ENCODE peak calls at places on chromosome 11, in six cellular contexts. S is SK-N-SH, B is Peyer's patch, E is HepG2, C is upper lobe of right lung, H is stomach. U is an unnamed sample.

GRCh38 chr11:95295382-95295781 is 64.4 kb upstream of the SESN3 start:
- DNase-seq in S (no peak), B (no peak), E (no peak), C (no peak), H (no peak), U (no peak)

GRCh38 chr11:9936754-9937153 is 272.9 kb downstream of the SWAP70 start:
- DNase-seq in S (no peak), B (no peak), E (no peak), C (no peak), H (no peak), U (no peak)

GRCh38 chr11:69066122-69067112 is 17.7 kb downstream of the TPCN2 start:
- DNase-seq in S (no peak), B (no peak), E (no peak), C (no peak), H (no peak), U (no peak)

GRCh38 chr11:59944761-59945160 is 6.5 kb downstream of the OOSP1 start:
- DNase-seq in S (no peak), B (no peak), E (no peak), C (no peak), H (no peak), U (no peak)

GRCh38 chr11:67998150-67999045 is 5.5 kb downstream of the UNC93B1 start:
- DNase-seq in S (peak; percentile 10), B (peak; percentile 76), E (no peak), C (peak; percentile 53), H (no peak), U (peak; percentile 38)

GRCh38 chr11:119607726-119608125 is 121.3 kb downstream of the NECTIN1 start:
- DNase-seq in S (no peak), B (no peak), E (no peak), C (no peak), H (no peak), U (no peak)

GRCh38 chr11:22923561-22923960 is 63.3 kb upstream of the CCDC179 start:
- DNase-seq in S (no peak), B (no peak), E (no peak), C (no peak), H (no peak), U (no peak)

GRCh38 chr11:10181811-10182210 is 112.2 kb downstream of the SBF2 start:
- DNase-seq in S (peak; percentile 21), B (no peak), E (peak; percentile 32), C (no peak), H (no peak), U (no peak)

GRCh38 chr11:61028135-61028729 is 56.8 kb downstream of the CD6 start:
- DNase-seq in S (no peak), B (peak; percentile 81), E (no peak), C (no peak), H (peak; percentile 57), U (no peak)

GRCh38 chr11:78715639-78716311 is 141.1 kb upstream of the NARS2 start:
- DNase-seq in S (peak; percentile 72), B (peak; percentile 61), E (peak; percentile 57), C (peak; percentile 75), H (peak; percentile 31), U (peak; percentile 95)

GRCh38 chr11:396511-396947 is 2.5 kb downstream of the PKP3 start:
- DNase-seq in S (peak; percentile 86), B (no peak), E (peak; percentile 60), C (no peak), H (no peak), U (no peak)

GRCh38 chr11:6601041-6601461 is 2.4 kb downstream of the RRP8 start:
- DNase-seq in S (no peak), B (no peak), E (no peak), C (peak; percentile 48), H (no peak), U (peak; percentile 26)

GRCh38 chr11:126585388-126586302 is 230.2 kb downstream of the ST3GAL4 start:
- DNase-seq in S (peak; percentile 75), B (peak; percentile 49), E (no peak), C (no peak), H (peak; percentile 29), U (peak; percentile 88)

GRCh38 chr11:60875366-60875720 is 8.0 kb downstream of the ZP1 start:
- DNase-seq in S (no peak), B (no peak), E (no peak), C (peak; percentile 43), H (no peak), U (no peak)

GRCh38 chr11:94543695-94544581 is at the start of gene FUT4:
- DNase-seq in S (peak; percentile 91), B (peak; percentile 93), E (peak; percentile 24), C (peak; percentile 96), H (peak; percentile 94), U (peak; percentile 96)

GRCh38 chr11:62001450-62002178 is 34.2 kb upstream of the FTH1 start:
- DNase-seq in S (no peak), B (peak; percentile 81), E (peak; percentile 91), C (peak; percentile 66), H (peak; percentile 73), U (no peak)

GRCh38 chr11:128559496-128560103 is 27.8 kb downstream of the ETS1 start:
- DNase-seq in S (no peak), B (no peak), E (no peak), C (no peak), H (no peak), U (no peak)

GRCh38 chr11:63532799-63533475 is 3.7 kb upstream of the PLAAT4 start:
- DNase-seq in S (no peak), B (no peak), E (no peak), C (no peak), H (no peak), U (no peak)

GRCh38 chr11:81197396-81197795 is 1536.3 kb downstream of the FAM181B start:
- DNase-seq in S (no peak), B (no peak), E (no peak), C (no peak), H (no peak), U (no peak)

GRCh38 chr11:35214181-35214770 is 75.3 kb downstream of the CD44 start:
- DNase-seq in S (no peak), B (no peak), E (no peak), C (no peak), H (no peak), U (no peak)

GRCh38 chr11:46383404-46383758 is 1.9 kb downstream of the MDK start:
- DNase-seq in S (no peak), B (no peak), E (no peak), C (no peak), H (no peak), U (no peak)

GRCh38 chr11:83019888-83020579 is 51.7 kb downstream of the RAB30 start:
- DNase-seq in S (no peak), B (peak; percentile 83), E (no peak), C (no peak), H (peak; percentile 66), U (no peak)

GRCh38 chr11:78432956-78433355 is 15.3 kb upstream of the GAB2 start:
- DNase-seq in S (peak; percentile 30), B (no peak), E (no peak), C (no peak), H (no peak), U (no peak)

GRCh38 chr11:63666874-63667273 is 4.3 kb downstream of the ATL3 start:
- DNase-seq in S (no peak), B (no peak), E (no peak), C (no peak), H (no peak), U (peak; percentile 5)

GRCh38 chr11:828501-829115 is 889 bp downstream of the CRACR2B start:
- DNase-seq in S (no peak), B (no peak), E (no peak), C (no peak), H (no peak), U (no peak)

GRCh38 chr11:60343094-60343704 is 16.1 kb downstream of the MS4A6E start:
- DNase-seq in S (no peak), B (no peak), E (peak; percentile 18), C (no peak), H (no peak), U (no peak)

GRCh38 chr11:63667993-63668392 is 3.2 kb downstream of the ATL3 start:
- DNase-seq in S (no peak), B (no peak), E (no peak), C (no peak), H (no peak), U (peak; percentile 13)

GRCh38 chr11:108293229-108293628 is 70.4 kb downstream of the ATM start:
- DNase-seq in S (no peak), B (no peak), E (no peak), C (no peak), H (no peak), U (no peak)
- TF ChIP-seq CTCF in S (no peak), B (no peak), E (no peak), C (no peak), H (no peak), U (no peak)

GRCh38 chr11:72521672-72522071 is 87.3 kb upstream of the CLPB start:
- DNase-seq in S (no peak), B (no peak), E (no peak), C (no peak), H (no peak), U (no peak)

GRCh38 chr11:72523991-72524390 is 89.7 kb upstream of the CLPB start:
- DNase-seq in S (no peak), B (no peak), E (no peak), C (no peak), H (no peak), U (no peak)

GRCh38 chr11:72522186-72522585 is 87.9 kb upstream of the CLPB start:
- DNase-seq in S (no peak), B (no peak), E (no peak), C (no peak), H (no peak), U (no peak)

GRCh38 chr11:72520815-72521214 is 86.5 kb upstream of the CLPB start:
- DNase-seq in S (no peak), B (no peak), E (no peak), C (no peak), H (no peak), U (no peak)

GRCh38 chr11:72519220-72519881 is 85.0 kb upstream of the CLPB start:
- DNase-seq in S (peak; percentile 39), B (no peak), E (no peak), C (no peak), H (no peak), U (no peak)
- H3K4me3 ChIP-seq in S (no peak overlapping the region), B (peak overlapping the region; percentile 7), E (no peak overlapping the region), C (peak overlapping the region; percentile 39), H (peak overlapping the region; percentile 23), U (no peak overlapping the region)

GRCh38 chr11:129854229-129854805 is 38.7 kb downstream of the TMEM45B start:
- DNase-seq in S (no peak), B (no peak), E (no peak), C (no peak), H (no peak), U (no peak)

GRCh38 chr11:129856036-129856435 is 39.3 kb downstream of the NFRKB start:
- DNase-seq in S (no peak), B (no peak), E (no peak), C (no peak), H (no peak), U (no peak)

GRCh38 chr11:129855086-129855485 is 39.4 kb downstream of the TMEM45B start:
- DNase-seq in S (no peak), B (no peak), E (no peak), C (no peak), H (no peak), U (no peak)

GRCh38 chr11:129852125-129852740 is 36.6 kb downstream of the TMEM45B start:
- DNase-seq in S (no peak), B (no peak), E (no peak), C (no peak), H (no peak), U (no peak)

GRCh38 chr11:129853508-129854228 is 38.0 kb downstream of the TMEM45B start:
- DNase-seq in S (peak; percentile 44), B (peak; percentile 88), E (peak; percentile 85), C (peak; percentile 80), H (peak; percentile 89), U (no peak)
- H3K4me1 ChIP-seq in S (no peaks in the 10 kb centered on the region), B (no peaks in the 10 kb centered on the region), E (peaks cover 41% of the 10 kb centered on the region), C (peaks cover 13% of the 10 kb centered on the region), H (peaks cover 10% of the 10 kb centered on the region), U (peaks cover 7% of the 10 kb centered on the region)

GRCh38 chr11:104891135-104891534 is 7.1 kb downstream of the CASP12 start:
- DNase-seq in S (no peak), B (no peak), E (no peak), C (no peak), H (no peak), U (no peak)
- TF ChIP-seq CTCF in S (no peak), B (no peak), E (no peak), C (no peak), H (no peak), U (no peak)